ENCODE peak calls at places on chromosome 19, in five cellular contexts. One of them, this sample, is unnamed.

GRCh38 chr19:20179946-20180345 is 12.9 kb downstream of the ZNF486 start:
- DNase-seq in psoas muscle: no peak
- DNase-seq in body of pancreas: no peak
- DNase-seq in lower lobe of right lung: no peak
- DNase-seq in naive thymus-derived CD4-positive, alpha-beta T cell: no peak
- DNase-seq in this sample: no peak

GRCh38 chr19:35908977-35909683 is 1.0 kb upstream of the TYROBP start:
- DNase-seq in body of pancreas: peak; percentile 31
- DNase-seq in naive thymus-derived CD4-positive, alpha-beta T cell: peak; percentile 17
- DNase-seq in lower lobe of right lung: peak; percentile 93
- DNase-seq in psoas muscle: peak; percentile 84
- DNase-seq in this sample: peak; percentile 60

GRCh38 chr19:31841755-31842154 is 492.5 kb upstream of the TSHZ3 start:
- DNase-seq in body of pancreas: no peak
- DNase-seq in lower lobe of right lung: no peak
- DNase-seq in naive thymus-derived CD4-positive, alpha-beta T cell: no peak
- DNase-seq in psoas muscle: no peak
- DNase-seq in this sample: no peak

GRCh38 chr19:35240322-35240721 is 8.5 kb upstream of the LSR start:
- DNase-seq in body of pancreas: no peak
- DNase-seq in naive thymus-derived CD4-positive, alpha-beta T cell: peak; percentile 70
- DNase-seq in lower lobe of right lung: no peak
- DNase-seq in psoas muscle: no peak
- DNase-seq in this sample: no peak

GRCh38 chr19:35299523-35300339 is 7.8 kb downstream of the MAG start:
- DNase-seq in lower lobe of right lung: no peak
- DNase-seq in naive thymus-derived CD4-positive, alpha-beta T cell: no peak
- DNase-seq in psoas muscle: no peak
- DNase-seq in body of pancreas: no peak
- DNase-seq in this sample: peak; percentile 70

GRCh38 chr19:23882493-23882892 is 32.2 kb upstream of the ZNF726 start:
- DNase-seq in lower lobe of right lung: no peak
- DNase-seq in body of pancreas: no peak
- DNase-seq in psoas muscle: no peak
- DNase-seq in naive thymus-derived CD4-positive, alpha-beta T cell: no peak
- DNase-seq in this sample: peak; percentile 76

GRCh38 chr19:35451278-35452096 is 3.4 kb downstream of the FFAR2 start:
- DNase-seq in lower lobe of right lung: no peak
- DNase-seq in body of pancreas: no peak
- DNase-seq in naive thymus-derived CD4-positive, alpha-beta T cell: no peak
- DNase-seq in psoas muscle: no peak
- DNase-seq in this sample: no peak

GRCh38 chr19:610071-610800 is 20.6 kb downstream of the HCN2 start:
- DNase-seq in lower lobe of right lung: no peak
- DNase-seq in psoas muscle: no peak
- DNase-seq in body of pancreas: no peak
- DNase-seq in naive thymus-derived CD4-positive, alpha-beta T cell: peak; percentile 29
- DNase-seq in this sample: peak; percentile 44

GRCh38 chr19:6967962-6968361 is 53.3 kb downstream of the MBD3L2B start:
- DNase-seq in psoas muscle: no peak
- DNase-seq in body of pancreas: no peak
- DNase-seq in naive thymus-derived CD4-positive, alpha-beta T cell: no peak
- DNase-seq in lower lobe of right lung: no peak
- DNase-seq in this sample: no peak

GRCh38 chr19:11033251-11033650 is 56.0 kb upstream of the LDLR start:
- DNase-seq in naive thymus-derived CD4-positive, alpha-beta T cell: no peak
- DNase-seq in lower lobe of right lung: no peak
- DNase-seq in body of pancreas: no peak
- DNase-seq in psoas muscle: no peak
- DNase-seq in this sample: no peak

GRCh38 chr19:10760268-10760944 is 42.5 kb downstream of the DNM2 start:
- DNase-seq in lower lobe of right lung: no peak
- DNase-seq in naive thymus-derived CD4-positive, alpha-beta T cell: no peak
- DNase-seq in psoas muscle: no peak
- DNase-seq in body of pancreas: no peak
- DNase-seq in this sample: no peak

GRCh38 chr19:40410030-40410389 is 3.2 kb downstream of the PRX start:
- DNase-seq in naive thymus-derived CD4-positive, alpha-beta T cell: no peak
- DNase-seq in lower lobe of right lung: no peak
- DNase-seq in body of pancreas: no peak
- DNase-seq in psoas muscle: no peak
- DNase-seq in this sample: no peak

GRCh38 chr19:34220472-34221063 is 33.8 kb upstream of the GARRE1 start:
- DNase-seq in naive thymus-derived CD4-positive, alpha-beta T cell: peak; percentile 50
- DNase-seq in body of pancreas: peak; percentile 68
- DNase-seq in psoas muscle: no peak
- DNase-seq in lower lobe of right lung: no peak
- DNase-seq in this sample: peak; percentile 87

GRCh38 chr19:40756502-40757110 is 5.6 kb downstream of the SNRPA start:
- DNase-seq in body of pancreas: no peak
- DNase-seq in naive thymus-derived CD4-positive, alpha-beta T cell: no peak
- DNase-seq in psoas muscle: no peak
- DNase-seq in lower lobe of right lung: no peak
- DNase-seq in this sample: no peak

GRCh38 chr19:53511933-53512374 is 26.0 kb upstream of the ZNF331 start:
- DNase-seq in body of pancreas: peak; percentile 57
- DNase-seq in psoas muscle: peak; percentile 63
- DNase-seq in naive thymus-derived CD4-positive, alpha-beta T cell: peak; percentile 46
- DNase-seq in lower lobe of right lung: peak; percentile 72
- DNase-seq in this sample: peak; percentile 75

GRCh38 chr19:16442386-16443276 is 29.1 kb downstream of the EPS15L1 start:
- DNase-seq in naive thymus-derived CD4-positive, alpha-beta T cell: no peak
- DNase-seq in lower lobe of right lung: peak; percentile 63
- DNase-seq in psoas muscle: peak; percentile 72
- DNase-seq in body of pancreas: peak; percentile 34
- DNase-seq in this sample: no peak

GRCh38 chr19:36111200-36111539 is 227 bp downstream of the OVOL3 start:
- DNase-seq in lower lobe of right lung: no peak
- DNase-seq in psoas muscle: no peak
- DNase-seq in naive thymus-derived CD4-positive, alpha-beta T cell: no peak
- DNase-seq in body of pancreas: no peak
- DNase-seq in this sample: no peak

GRCh38 chr19:28596561-28597071 is 616.3 kb downstream of the UQCRFS1 start:
- DNase-seq in psoas muscle: no peak
- DNase-seq in naive thymus-derived CD4-positive, alpha-beta T cell: no peak
- DNase-seq in body of pancreas: peak; percentile 59
- DNase-seq in lower lobe of right lung: no peak
- DNase-seq in this sample: no peak

GRCh38 chr19:17183271-17183757 is 31.8 kb upstream of the USE1 start:
- DNase-seq in lower lobe of right lung: no peak
- DNase-seq in naive thymus-derived CD4-positive, alpha-beta T cell: no peak
- DNase-seq in body of pancreas: no peak
- DNase-seq in psoas muscle: no peak
- DNase-seq in this sample: no peak

GRCh38 chr19:47518139-47518538 is 3.3 kb upstream of the NAPA start:
- DNase-seq in naive thymus-derived CD4-positive, alpha-beta T cell: peak; percentile 14
- DNase-seq in lower lobe of right lung: no peak
- DNase-seq in psoas muscle: peak; percentile 26
- DNase-seq in body of pancreas: no peak
- DNase-seq in this sample: no peak

GRCh38 chr19:4390862-4391693 is 9.3 kb downstream of the SH3GL1 start:
- DNase-seq in naive thymus-derived CD4-positive, alpha-beta T cell: no peak
- DNase-seq in body of pancreas: peak; percentile 29
- DNase-seq in psoas muscle: peak; percentile 43
- DNase-seq in lower lobe of right lung: no peak
- DNase-seq in this sample: no peak

GRCh38 chr19:4390017-4390861 is 10.1 kb downstream of the SH3GL1 start:
- DNase-seq in naive thymus-derived CD4-positive, alpha-beta T cell: no peak
- DNase-seq in lower lobe of right lung: peak; percentile 46
- DNase-seq in psoas muscle: peak; percentile 66
- DNase-seq in body of pancreas: peak; percentile 25
- DNase-seq in this sample: peak; percentile 43

GRCh38 chr19:4393947-4394590 is 6.3 kb downstream of the SH3GL1 start:
- DNase-seq in lower lobe of right lung: no peak
- DNase-seq in body of pancreas: no peak
- DNase-seq in naive thymus-derived CD4-positive, alpha-beta T cell: no peak
- DNase-seq in psoas muscle: no peak
- DNase-seq in this sample: no peak

GRCh38 chr19:4389511-4390016 is 10.8 kb downstream of the SH3GL1 start:
- DNase-seq in psoas muscle: peak; percentile 69
- DNase-seq in naive thymus-derived CD4-positive, alpha-beta T cell: no peak
- DNase-seq in lower lobe of right lung: no peak
- DNase-seq in body of pancreas: no peak
- DNase-seq in this sample: no peak

GRCh38 chr19:4391701-4392543 is 8.4 kb downstream of the SH3GL1 start:
- DNase-seq in psoas muscle: peak; percentile 82
- DNase-seq in lower lobe of right lung: no peak
- DNase-seq in body of pancreas: peak; percentile 44
- DNase-seq in naive thymus-derived CD4-positive, alpha-beta T cell: no peak
- DNase-seq in this sample: no peak
- H3K27ac ChIP-seq in psoas muscle: peak overlapping the region; percentile 93
- H3K27ac ChIP-seq in lower lobe of right lung: peak overlapping the region; percentile 84
- H3K27ac ChIP-seq in body of pancreas: peak overlapping the region; percentile 13
- H3K27ac ChIP-seq in naive thymus-derived CD4-positive, alpha-beta T cell: peak overlapping the region; percentile 35
- H3K27ac ChIP-seq in this sample: no peak overlapping the region

DNA sequence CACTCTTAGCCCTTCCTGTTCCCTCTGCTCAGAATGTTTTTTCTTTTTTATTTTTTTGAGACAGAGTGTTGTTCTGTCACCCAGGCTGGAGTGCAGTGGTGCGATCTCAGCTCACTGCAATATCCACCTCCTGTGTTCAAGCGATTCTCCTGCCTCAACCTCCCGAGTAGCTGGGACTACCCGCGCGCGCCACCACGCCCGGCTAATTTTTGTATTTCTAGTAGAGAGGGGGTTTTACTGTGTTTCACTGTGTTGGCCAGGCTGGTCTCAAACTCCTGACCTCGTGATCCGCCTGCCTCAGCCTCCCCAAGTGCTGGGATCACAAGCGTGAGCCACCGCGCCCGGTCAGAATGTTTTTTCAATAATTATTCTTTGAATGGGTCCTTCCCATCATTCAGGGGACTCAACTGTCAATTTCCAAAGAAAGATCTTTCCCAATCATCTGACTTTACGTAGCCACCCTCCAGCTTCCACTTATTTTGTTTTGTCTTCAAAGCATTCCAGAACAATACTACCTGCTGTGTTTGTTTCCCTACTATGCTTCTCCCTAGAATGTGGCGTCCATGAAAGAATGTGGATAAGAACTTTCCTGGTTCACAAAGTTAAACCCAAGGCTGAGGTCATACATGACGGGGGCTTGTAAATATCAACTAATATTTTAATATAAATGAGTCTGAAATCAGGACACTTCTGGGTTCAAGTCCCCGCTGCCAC is 1.2 kb downstream of the NDUFA7 start:
- DNase-seq in lower lobe of right lung: no peak
- DNase-seq in psoas muscle: no peak
- DNase-seq in naive thymus-derived CD4-positive, alpha-beta T cell: no peak
- DNase-seq in body of pancreas: no peak
- DNase-seq in this sample: no peak
- H3K27ac ChIP-seq in lower lobe of right lung: peak overlapping the region; percentile 91
- H3K27ac ChIP-seq in psoas muscle: peak overlapping the region; percentile 97
- H3K27ac ChIP-seq in naive thymus-derived CD4-positive, alpha-beta T cell: peak overlapping the region; percentile 96
- H3K27ac ChIP-seq in body of pancreas: peak overlapping the region; percentile 84
- H3K27ac ChIP-seq in this sample: no peak overlapping the region

DNA sequence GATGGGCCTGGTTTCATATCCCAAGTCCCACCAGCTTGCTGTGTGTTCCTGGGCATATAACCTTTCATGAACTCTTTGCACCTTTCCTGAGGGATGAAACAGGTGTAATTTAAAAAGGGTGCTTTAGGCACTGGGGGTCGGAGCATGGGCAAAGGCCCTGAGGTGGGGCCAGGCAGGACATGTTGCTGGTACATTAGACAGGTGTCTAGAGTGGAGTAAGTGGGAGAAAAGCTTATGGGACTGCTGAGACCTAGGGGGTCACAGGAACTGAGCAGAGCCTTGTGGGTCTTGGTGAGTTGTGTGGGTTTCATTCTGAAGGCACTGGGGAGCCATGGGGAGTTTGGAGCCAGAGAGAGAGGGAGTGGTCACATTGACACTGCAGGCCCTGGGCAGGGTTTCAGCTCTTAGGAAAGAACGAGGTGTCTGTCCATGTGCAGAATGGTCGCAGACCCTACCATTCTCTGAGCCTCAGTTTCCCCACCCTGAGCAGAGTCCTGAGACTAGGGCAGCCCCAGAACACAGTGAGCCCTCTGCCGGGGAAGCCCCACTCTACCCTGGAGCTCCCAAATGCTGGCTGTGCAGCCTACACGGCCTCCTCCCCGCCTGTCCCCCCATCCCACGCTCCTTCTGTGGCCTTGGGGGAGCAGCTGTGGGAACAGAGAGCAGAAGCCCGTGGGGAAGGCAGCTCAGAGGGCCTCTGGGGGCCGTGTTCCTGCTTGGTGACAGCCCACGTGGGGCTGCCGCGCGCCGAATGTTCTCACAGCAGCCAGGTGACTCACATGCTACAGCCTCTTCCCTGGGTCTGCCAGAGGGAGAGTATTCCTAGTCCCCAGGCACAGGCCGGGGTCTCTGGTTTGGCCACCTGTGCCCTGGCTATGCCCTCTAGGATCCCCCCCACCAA is 7.3 kb upstream of the HOMER3 start:
- DNase-seq in lower lobe of right lung: no peak
- DNase-seq in body of pancreas: no peak
- DNase-seq in naive thymus-derived CD4-positive, alpha-beta T cell: no peak
- DNase-seq in psoas muscle: no peak
- DNase-seq in this sample: no peak
- H3K27ac ChIP-seq in lower lobe of right lung: no peak overlapping the region
- H3K27ac ChIP-seq in body of pancreas: no peak overlapping the region
- H3K27ac ChIP-seq in naive thymus-derived CD4-positive, alpha-beta T cell: no peak overlapping the region
- H3K27ac ChIP-seq in psoas muscle: no peak overlapping the region
- H3K27ac ChIP-seq in this sample: no peak overlapping the region

GRCh38 chr19:39400997-39401548 is 5.6 kb upstream of the ZFP36 start:
- DNase-seq in body of pancreas: no peak
- DNase-seq in lower lobe of right lung: no peak
- DNase-seq in psoas muscle: no peak
- DNase-seq in naive thymus-derived CD4-positive, alpha-beta T cell: no peak
- DNase-seq in this sample: no peak

GRCh38 chr19:39399684-39400465 is 6.8 kb upstream of the ZFP36 start:
- DNase-seq in lower lobe of right lung: no peak
- DNase-seq in psoas muscle: no peak
- DNase-seq in body of pancreas: no peak
- DNase-seq in naive thymus-derived CD4-positive, alpha-beta T cell: no peak
- DNase-seq in this sample: no peak

GRCh38 chr19:39401549-39402416 is 4.9 kb upstream of the ZFP36 start:
- DNase-seq in lower lobe of right lung: peak; percentile 82
- DNase-seq in psoas muscle: peak; percentile 76
- DNase-seq in naive thymus-derived CD4-positive, alpha-beta T cell: peak; percentile 72
- DNase-seq in body of pancreas: peak; percentile 56
- DNase-seq in this sample: peak; percentile 67

GRCh38 chr19:39397360-39398296 is 6.5 kb downstream of the MED29 start:
- DNase-seq in naive thymus-derived CD4-positive, alpha-beta T cell: peak; percentile 93
- DNase-seq in psoas muscle: peak; percentile 96
- DNase-seq in lower lobe of right lung: peak; percentile 94
- DNase-seq in body of pancreas: peak; percentile 92
- DNase-seq in this sample: peak; percentile 91

DNA sequence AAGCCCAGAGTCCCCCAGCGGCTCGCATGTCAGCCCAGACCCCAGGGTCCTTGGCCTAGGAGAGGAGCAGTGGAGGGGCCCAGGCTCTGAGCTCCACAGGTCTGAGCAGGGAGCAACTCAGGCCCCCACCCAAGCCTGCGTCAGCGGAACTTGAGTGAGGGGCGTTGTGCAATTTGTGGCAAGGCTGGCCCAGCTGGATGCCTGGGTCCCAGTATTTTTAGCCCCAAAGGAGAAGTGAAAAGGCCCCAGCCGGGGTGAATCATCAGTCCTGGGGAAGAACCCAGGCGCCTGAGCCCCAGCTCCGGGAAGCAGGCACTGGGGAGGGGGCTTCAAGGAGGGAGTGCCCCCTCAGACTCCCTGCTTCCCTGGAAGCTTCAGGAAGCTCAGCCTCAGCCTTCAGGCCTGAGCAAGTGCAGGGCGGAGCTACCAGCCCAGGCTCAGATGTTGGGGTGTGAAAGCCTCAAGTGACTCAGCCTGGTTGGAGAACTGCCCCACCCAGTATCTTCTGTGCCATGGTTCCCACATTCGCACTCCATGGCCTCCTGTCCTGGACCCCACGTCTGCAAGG is 7.2 kb downstream of the MED29 start:
- DNase-seq in naive thymus-derived CD4-positive, alpha-beta T cell: no peak
- DNase-seq in body of pancreas: peak; percentile 50
- DNase-seq in psoas muscle: peak; percentile 86
- DNase-seq in lower lobe of right lung: peak; percentile 92
- DNase-seq in this sample: peak; percentile 62
- H3K27ac ChIP-seq in naive thymus-derived CD4-positive, alpha-beta T cell: peak overlapping the region; percentile 63
- H3K27ac ChIP-seq in body of pancreas: peak overlapping the region; percentile 57
- H3K27ac ChIP-seq in psoas muscle: peak overlapping the region; percentile 84
- H3K27ac ChIP-seq in lower lobe of right lung: peak overlapping the region; percentile 88
- H3K27ac ChIP-seq in this sample: peak overlapping the region; percentile 75